ENCODE peak calls at places on chromosome 4, in six cellular contexts. U is HCT116, R is uterus, B is tibial nerve, K is body of pancreas, G is thyroid gland. S is an unnamed sample.

GRCh38 chr4:147057631-147057980 is 111.9 kb upstream of the TTC29 start:
- DNase-seq in U (no peak), R (no peak), B (no peak), K (no peak), G (no peak), S (no peak)

GRCh38 chr4:120749445-120750151 is 172.9 kb downstream of the PRDM5 start:
- DNase-seq in U (no peak), R (no peak), B (no peak), K (no peak), G (no peak), S (no peak)

GRCh38 chr4:93748943-93749342 is 79.6 kb upstream of the ATOH1 start:
- DNase-seq in U (no peak), R (no peak), B (no peak), K (no peak), G (no peak), S (no peak)

GRCh38 chr4:187175197-187175596 is 451.5 kb upstream of the FAT1 start:
- DNase-seq in U (no peak), R (no peak), B (no peak), K (no peak), G (no peak), S (no peak)

GRCh38 chr4:55549888-55550287 is 3.2 kb upstream of the CLOCK start:
- DNase-seq in U (peak; percentile 98), R (no peak), B (no peak), K (no peak), G (no peak), S (no peak)

GRCh38 chr4:83231620-83232056 is 53.0 kb downstream of the COQ2 start:
- DNase-seq in U (no peak), R (no peak), B (no peak), K (peak; percentile 15), G (no peak), S (no peak)

GRCh38 chr4:122914292-122914904 is 8.0 kb downstream of the NUDT6 start:
- DNase-seq in U (no peak), R (no peak), B (no peak), K (no peak), G (no peak), S (no peak)

GRCh38 chr4:178192611-178193010 is 750.4 kb upstream of the AGA start:
- DNase-seq in U (no peak), R (no peak), B (no peak), K (no peak), G (no peak), S (no peak)

GRCh38 chr4:55386840-55387239 is 8.9 kb upstream of the TMEM165 start:
- DNase-seq in U (no peak), R (no peak), B (no peak), K (peak; percentile 81), G (no peak), S (peak; percentile 65)

GRCh38 chr4:5884804-5885203 is 8.1 kb downstream of the CRMP1 start:
- DNase-seq in U (no peak), R (no peak), B (no peak), K (no peak), G (no peak), S (no peak)

GRCh38 chr4:114225462-114225861 is 246.0 kb upstream of the ARSJ start:
- DNase-seq in U (no peak), R (no peak), B (no peak), K (no peak), G (no peak), S (no peak)

GRCh38 chr4:166675411-166675810 is 558.9 kb downstream of the SPOCK3 start:
- DNase-seq in U (no peak), R (no peak), B (no peak), K (no peak), G (no peak), S (no peak)

GRCh38 chr4:145937021-145937861 is 1.4 kb downstream of the ZNF827 start:
- DNase-seq in U (no peak), R (peak; percentile 74), B (peak; percentile 36), K (peak; percentile 61), G (peak; percentile 76), S (peak; percentile 80)

GRCh38 chr4:145939241-145939640 is 618 bp upstream of the ZNF827 start:
- DNase-seq in U (no peak), R (no peak), B (no peak), K (no peak), G (no peak), S (no peak)

GRCh38 chr4:145939856-145940255 is 1.2 kb upstream of the ZNF827 start:
- DNase-seq in U (no peak), R (no peak), B (no peak), K (no peak), G (no peak), S (no peak)

GRCh38 chr4:145937990-145938611 is 522 bp downstream of the ZNF827 start:
- DNase-seq in U (no peak), R (peak; percentile 21), B (no peak), K (peak; percentile 13), G (peak; percentile 15), S (peak; percentile 37)

DNA sequence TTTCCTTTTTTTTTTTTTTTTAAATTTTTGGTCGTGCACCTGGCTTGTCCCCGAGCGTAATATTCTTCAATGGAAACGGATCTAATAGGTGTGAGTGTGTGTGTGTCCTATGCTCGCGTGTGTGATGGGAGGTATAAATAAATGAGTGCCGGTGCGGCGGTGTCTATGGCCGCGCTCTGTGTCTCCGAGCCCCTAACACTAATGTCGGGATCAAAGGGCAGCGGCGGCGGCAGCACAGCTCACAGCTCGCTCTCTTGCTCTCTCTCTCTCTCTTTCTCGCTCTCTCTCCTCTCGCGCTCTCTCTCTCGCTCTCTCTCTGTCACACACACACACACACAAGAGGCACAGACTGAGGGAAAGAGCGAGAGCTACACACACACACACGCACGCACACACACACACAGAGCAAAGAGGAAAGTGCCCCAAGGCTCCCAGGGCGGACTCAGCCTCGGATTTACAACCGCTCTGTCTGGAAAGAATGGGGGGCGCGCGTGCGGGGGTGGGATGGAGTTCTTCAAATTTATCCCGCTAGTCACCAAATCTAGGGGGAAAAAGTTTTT is at the start of gene ZNF827:
- DNase-seq in U (peak; percentile 64), R (peak; percentile 63), B (peak; percentile 43), K (peak; percentile 71), G (peak; percentile 85), S (peak; percentile 64)
- H3K4me1 ChIP-seq in U (peaks cover 46% of the 10 kb centered on the region), R (no peaks in the 10 kb centered on the region), B (peaks cover 8% of the 10 kb centered on the region), K (peaks cover 18% of the 10 kb centered on the region), G (peaks cover under 1% of the 10 kb centered on the region), S (peaks cover 30% of the 10 kb centered on the region)

DNA sequence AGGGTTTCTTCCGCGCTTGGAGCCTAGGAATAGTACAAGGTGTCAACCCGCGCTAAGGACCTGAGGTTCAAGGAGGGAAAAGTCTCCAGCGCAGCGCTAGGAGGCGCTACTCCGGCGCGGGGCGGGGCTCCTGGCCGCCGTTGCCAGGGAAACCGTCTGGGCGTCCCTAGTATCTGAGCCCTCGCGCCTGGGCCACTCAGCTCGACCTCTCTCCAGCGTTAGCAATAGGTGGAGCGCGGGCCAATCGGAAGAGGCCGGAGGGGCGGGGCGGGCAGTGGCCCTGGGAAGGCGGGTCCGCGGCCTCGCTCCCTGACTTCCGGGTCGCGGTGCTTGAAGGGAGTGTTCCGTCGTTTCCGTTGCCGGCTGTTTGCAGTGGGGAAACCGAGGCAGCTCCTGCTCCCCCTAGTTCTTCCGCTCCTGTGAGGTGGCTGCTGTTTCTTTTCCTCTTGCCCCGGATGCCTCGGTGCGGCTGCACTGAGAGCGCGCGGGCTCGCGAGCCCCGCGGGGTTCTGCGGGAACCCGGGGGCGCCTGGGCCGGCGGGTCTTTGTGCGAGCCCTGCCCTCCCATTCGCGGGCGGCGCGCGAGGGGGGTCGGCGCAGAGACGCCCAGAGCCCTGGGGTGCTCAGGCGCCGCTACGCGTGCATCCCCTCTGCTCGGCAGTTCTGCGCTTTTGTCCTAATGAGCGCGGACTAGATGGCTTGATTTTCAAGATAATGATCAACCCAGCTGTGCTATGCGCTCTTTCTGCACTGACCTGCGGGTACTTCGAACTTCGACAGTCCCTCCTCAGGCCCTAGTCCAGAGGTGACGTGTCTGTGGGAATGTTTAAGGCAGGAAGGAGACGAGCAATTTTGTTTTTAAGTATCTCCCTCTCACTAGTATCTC is at the start of gene ELMOD2:
- DNase-seq in U (peak; percentile 92), R (peak; percentile 98), B (peak; percentile 94), K (peak; percentile 99), G (peak; percentile 99), S (peak; percentile 99)
- TF ChIP-seq POLR2A in U (peak; percentile 74), R (no peak), B (no peak), K (peak; percentile 52), G (peak; percentile 74), S (peak; percentile 9)

DNA sequence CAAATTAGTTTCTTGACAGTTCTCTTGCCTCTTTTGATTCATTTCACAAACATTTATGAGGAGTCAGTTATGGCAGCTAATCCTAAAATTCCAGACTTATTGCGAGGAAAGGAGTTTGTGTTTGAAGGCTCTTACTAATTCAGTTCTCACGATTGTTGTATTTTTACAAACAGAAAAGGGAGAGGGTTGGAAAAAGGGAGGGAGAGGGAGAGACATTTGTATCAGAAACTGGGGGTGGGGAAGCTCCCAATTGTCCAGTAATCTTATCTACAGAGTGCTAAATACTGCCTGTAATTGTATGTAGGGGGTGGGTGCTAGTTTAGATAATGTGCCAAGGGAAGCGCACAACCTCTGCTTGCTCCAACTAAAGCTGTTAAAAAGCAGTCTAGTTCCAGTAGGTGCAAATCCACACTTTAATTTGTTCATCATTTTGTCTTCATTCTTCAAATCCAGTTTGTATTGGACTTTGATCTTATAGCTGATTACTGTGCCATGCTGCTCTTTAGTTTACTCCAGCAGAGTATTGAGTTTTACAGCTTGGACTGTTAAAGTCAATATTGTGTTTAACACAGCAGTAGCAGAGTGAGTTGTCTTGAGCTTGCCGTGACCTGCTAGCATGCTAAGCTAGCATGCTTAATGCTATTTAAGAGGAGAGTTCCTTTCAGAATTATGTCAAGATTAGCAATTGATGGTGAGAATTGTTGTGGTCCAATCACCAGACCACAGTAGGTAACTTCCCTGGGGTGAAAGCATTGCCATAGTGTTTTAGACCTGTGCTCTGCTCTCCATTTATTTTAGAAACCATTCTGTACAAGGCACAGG is 13.9 kb downstream of the FNIP2 start:
- DNase-seq in U (no peak), R (no peak), B (no peak), K (no peak), G (no peak), S (no peak)
- H3K4me1 ChIP-seq in U (no peaks in the 10 kb centered on the region), R (no peaks in the 10 kb centered on the region), B (peaks cover 45% of the 10 kb centered on the region), K (peaks cover 64% of the 10 kb centered on the region), G (peaks cover 42% of the 10 kb centered on the region), S (peaks cover 63% of the 10 kb centered on the region)

GRCh38 chr4:40193018-40193571 is 3.7 kb upstream of the RHOH start:
- DNase-seq in U (no peak), R (no peak), B (no peak), K (no peak), G (no peak), S (no peak)
- TF ChIP-seq POLR2A in U (no peak), R (no peak), B (no peak), K (no peak), G (no peak), S (no peak)

GRCh38 chr4:38671594-38671943 is 7.6 kb downstream of the KLF3 start:
- DNase-seq in U (no peak), R (no peak), B (no peak), K (no peak), G (no peak), S (no peak)

GRCh38 chr4:38670939-38671593 is 7.1 kb downstream of the KLF3 start:
- DNase-seq in U (no peak), R (no peak), B (no peak), K (peak; percentile 54), G (peak; percentile 35), S (no peak)

GRCh38 chr4:38674206-38675144 is 10.5 kb downstream of the KLF3 start:
- DNase-seq in U (no peak), R (no peak), B (no peak), K (no peak), G (peak; percentile 34), S (no peak)

GRCh38 chr4:38673109-38673978 is 9.3 kb downstream of the KLF3 start:
- DNase-seq in U (peak; percentile 56), R (peak; percentile 39), B (peak; percentile 41), K (peak; percentile 76), G (peak; percentile 63), S (peak; percentile 33)

GRCh38 chr4:38672247-38673071 is 8.5 kb downstream of the KLF3 start:
- DNase-seq in U (no peak), R (no peak), B (no peak), K (no peak), G (peak; percentile 54), S (peak; percentile 38)
- H3K4me1 ChIP-seq in U (peaks cover 84% of the 10 kb centered on the region), R (peaks cover 30% of the 10 kb centered on the region), B (peaks cover 89% of the 10 kb centered on the region), K (peaks cover 86% of the 10 kb centered on the region), G (peaks cover 88% of the 10 kb centered on the region), S (peaks cover 82% of the 10 kb centered on the region)